ENCODE peak calls at places on chromosomes 12 and 14, in six cellular contexts. W, K, U, Y, O and Q are unnamed samples.

GRCh38 chr12:115998119-115998633 is 279.3 kb downstream of the MED13L start:
- DNase-seq in W (no peak), U (no peak), Y (peak; percentile 32), K (peak; percentile 58), O (peak; percentile 78), Q (no peak)

GRCh38 chr12:8145754-8146415 is 10.9 kb upstream of the ZNF705A start:
- DNase-seq in U (no peak), K (no peak), O (peak; percentile 77), Y (peak; percentile 88), W (no peak), Q (no peak)

GRCh38 chr14:29712586-29712985 is 215.1 kb downstream of the PRKD1 start:
- DNase-seq in K (no peak), U (no peak), O (no peak), W (no peak), Y (no peak), Q (no peak)

GRCh38 chr14:60561845-60562746 is 53.1 kb downstream of the SIX6 start:
- DNase-seq in O (peak; percentile 86), U (peak; percentile 26), W (no peak), K (peak; percentile 77), Y (no peak), Q (no peak)

GRCh38 chr12:72491399-72491798 is 219.2 kb downstream of the TRHDE start:
- DNase-seq in K (no peak), O (peak; percentile 71), U (no peak), W (no peak), Y (peak; percentile 14), Q (no peak)

GRCh38 chr14:103738706-103739451 is 23.3 kb downstream of the ZFYVE21 start:
- DNase-seq in K (no peak), O (no peak), Y (no peak), W (no peak), U (no peak), Q (no peak)

GRCh38 chr14:104161601-104162367 is 23.4 kb downstream of the KIF26A start:
- DNase-seq in W (no peak), O (no peak), Y (no peak), U (no peak), K (no peak), Q (no peak)

GRCh38 chr14:90355540-90356518 is 24.1 kb upstream of the NRDE2 start:
- DNase-seq in O (peak; percentile 25), Y (no peak), W (no peak), U (no peak), K (peak; percentile 65), Q (no peak)

GRCh38 chr12:27592548-27592947 is 68.5 kb downstream of the PPFIBP1 start:
- DNase-seq in W (no peak), K (peak; percentile 95), U (no peak), O (peak; percentile 62), Y (no peak), Q (no peak)

GRCh38 chr14:58947156-58947555 is 241.3 kb upstream of the DAAM1 start:
- DNase-seq in K (no peak), U (no peak), W (no peak), Y (no peak), O (no peak), Q (no peak)

GRCh38 chr14:101819251-101819990 is 57.9 kb downstream of the PPP2R5C start:
- DNase-seq in Y (no peak), K (no peak), O (no peak), U (peak; percentile 77), W (peak; percentile 62), Q (peak; percentile 87)

GRCh38 chr12:21296751-21297406 is 37.8 kb downstream of the SLCO1A2 start:
- DNase-seq in Y (no peak), W (no peak), O (peak; percentile 16), U (no peak), K (peak; percentile 18), Q (no peak)

GRCh38 chr14:73743431-73743931 is 29.3 kb upstream of the PNMA1 start:
- DNase-seq in W (peak; percentile 68), O (peak; percentile 62), U (peak; percentile 73), K (no peak), Y (no peak), Q (peak; percentile 55)

GRCh38 chr12:4911316-4911994 is 1.8 kb downstream of the KCNA1 start:
- DNase-seq in W (no peak), K (no peak), U (no peak), Y (no peak), O (no peak), Q (no peak)